ENCODE peak calls at places on chromosomes 11 and 22, in seven cellular contexts. C, U, D, X, W, M and S are unnamed samples.

GRCh38 chr11:28739489-28740280 is 631.5 kb downstream of the METTL15 start:
- DNase-seq in C (no peak), U (no peak), D (no peak), X (no peak), W (no peak), M (no peak), S (no peak)

GRCh38 chr11:16169541-16169940 is 186.8 kb downstream of the SOX6 start:
- DNase-seq in C (no peak), U (no peak), D (no peak), X (no peak), W (no peak), M (no peak), S (no peak)

GRCh38 chr22:24521791-24522245 is 26.7 kb downstream of the UPB1 start:
- DNase-seq in C (peak), U (no peak), D (peak), X (peak), W (no peak), M (peak), S (no peak)

GRCh38 chr11:73275381-73275750 is 3.2 kb downstream of the P2RY6 start:
- DNase-seq in C (no peak), U (peak), D (no peak), X (no peak), W (peak), M (no peak), S (peak)

GRCh38 chr11:115974703-115975102 is 470.5 kb upstream of the CADM1 start:
- DNase-seq in C (no peak), U (no peak), D (no peak), X (no peak), W (no peak), M (peak), S (no peak)

GRCh38 chr11:75490221-75491181 is 35.2 kb downstream of the GDPD5 start:
- DNase-seq in C (no peak), U (no peak), D (no peak), X (no peak), W (no peak), M (no peak), S (no peak)

GRCh38 chr11:830295-831131 is 2.2 kb upstream of the CD151 start:
- DNase-seq in C (no peak), U (peak), D (peak), X (peak), W (peak), M (peak), S (no peak)

GRCh38 chr22:37533995-37534394 is 14.8 kb upstream of the CARD10 start:
- DNase-seq in C (no peak), U (no peak), D (no peak), X (no peak), W (no peak), M (no peak), S (no peak)

GRCh38 chr11:109285465-109285864 is 136.5 kb upstream of the C11orf87 start:
- DNase-seq in C (no peak), U (no peak), D (no peak), X (no peak), W (no peak), M (no peak), S (no peak)

GRCh38 chr11:95308512-95309035 is 77.6 kb upstream of the SESN3 start:
- DNase-seq in C (no peak), U (no peak), D (no peak), X (no peak), W (no peak), M (no peak), S (no peak)

GRCh38 chr11:46903846-46904245 is 14.5 kb downstream of the LRP4 start:
- DNase-seq in C (no peak), U (peak), D (peak), X (no peak), W (no peak), M (no peak), S (no peak)

GRCh38 chr22:37661160-37661924 is 2.8 kb downstream of the PDXP start:
- DNase-seq in C (no peak), U (peak), D (no peak), X (no peak), W (no peak), M (peak), S (no peak)

GRCh38 chr11:71129624-71130023 is 122.8 kb downstream of the SHANK2 start:
- DNase-seq in C (no peak), U (no peak), D (no peak), X (no peak), W (peak), M (peak), S (no peak)

GRCh38 chr22:19943665-19944026 is 2.0 kb upstream of the TXNRD2 start:
- DNase-seq in C (peak), U (no peak), D (no peak), X (no peak), W (no peak), M (no peak), S (no peak)

GRCh38 chr11:67033661-67034166 is 10.8 kb downstream of the SYT12 start:
- DNase-seq in C (no peak), U (no peak), D (no peak), X (no peak), W (no peak), M (no peak), S (no peak)

GRCh38 chr11:6319879-6320410 is 356 bp downstream of the CAVIN3 start:
- DNase-seq in C (peak), U (peak), D (peak), X (peak), W (peak), M (peak), S (peak)

GRCh38 chr11:92298238-92298565 is 73.6 kb downstream of the FAT3 start:
- DNase-seq in C (no peak), U (no peak), D (no peak), X (no peak), W (no peak), M (no peak), S (no peak)

GRCh38 chr11:129042503-129042902 is 99.8 kb upstream of the TP53AIP1 start:
- DNase-seq in C (no peak), U (no peak), D (no peak), X (no peak), W (no peak), M (no peak), S (no peak)

GRCh38 chr11:59574932-59575904 is 40.4 kb downstream of the OSBP start:
- DNase-seq in C (no peak), U (no peak), D (no peak), X (no peak), W (no peak), M (no peak), S (no peak)

GRCh38 chr22:24578355-24579241 is 14.3 kb downstream of the LRRC75B start:
- DNase-seq in C (peak), U (no peak), D (no peak), X (peak), W (no peak), M (no peak), S (no peak)

GRCh38 chr11:63592975-63593395 is 21.2 kb downstream of the PLAAT3 start:
- DNase-seq in C (peak), U (no peak), D (no peak), X (no peak), W (no peak), M (no peak), S (no peak)

GRCh38 chr11:71286701-71287643 is 34.6 kb upstream of the SHANK2 start:
- DNase-seq in C (peak), U (no peak), D (no peak), X (peak), W (peak), M (peak), S (no peak)

GRCh38 chr22:38696606-38697005 is 4.1 kb downstream of the JOSD1 start:
- DNase-seq in C (peak), U (no peak), D (no peak), X (no peak), W (peak), M (no peak), S (no peak)

GRCh38 chr11:64305075-64305690 is at the start of gene ESRRA:
- DNase-seq in C (peak), U (peak), D (peak), X (peak), W (peak), M (peak), S (peak)

GRCh38 chr11:123185326-123185725 is 9.7 kb downstream of the CLMP start:
- DNase-seq in C (no peak), U (no peak), D (no peak), X (no peak), W (no peak), M (no peak), S (no peak)

GRCh38 chr11:133824593-133824992 is 20.7 kb downstream of the SPATA19 start:
- DNase-seq in C (no peak), U (no peak), D (no peak), X (no peak), W (no peak), M (no peak), S (no peak)

GRCh38 chr22:28773461-28773867 is 969 bp downstream of the CCDC117 start:
- DNase-seq in C (no peak), U (no peak), D (no peak), X (no peak), W (no peak), M (no peak), S (no peak)

GRCh38 chr11:2447253-2447950 is 2.6 kb downstream of the KCNQ1 start:
- DNase-seq in C (no peak), U (peak), D (peak), X (no peak), W (no peak), M (no peak), S (no peak)

GRCh38 chr11:122441702-122442092 is 213.8 kb upstream of the UBASH3B start:
- DNase-seq in C (no peak), U (no peak), D (no peak), X (no peak), W (no peak), M (no peak), S (no peak)

GRCh38 chr11:1336836-1337646 is 27.6 kb upstream of the TOLLIP start:
- DNase-seq in C (peak), U (peak), D (peak), X (peak), W (no peak), M (peak), S (no peak)

GRCh38 chr11:3134218-3134621 is 30.9 kb downstream of the OSBPL5 start:
- DNase-seq in C (no peak), U (peak), D (no peak), X (no peak), W (no peak), M (no peak), S (no peak)

GRCh38 chr22:23068832-23069385 is 1.4 kb upstream of the GNAZ start:
- DNase-seq in C (no peak), U (no peak), D (peak), X (no peak), W (peak), M (peak), S (no peak)

GRCh38 chr11:6354651-6355485 is 34.6 kb upstream of the CAVIN3 start:
- DNase-seq in C (no peak), U (no peak), D (no peak), X (no peak), W (no peak), M (no peak), S (no peak)

GRCh38 chr11:12692238-12693074 is 18.2 kb downstream of the TEAD1 start:
- DNase-seq in C (peak), U (peak), D (peak), X (peak), W (peak), M (peak), S (peak)

GRCh38 chr22:17754233-17754925 is 19.9 kb downstream of the BID start:
- DNase-seq in C (peak), U (no peak), D (no peak), X (no peak), W (no peak), M (no peak), S (no peak)

GRCh38 chr11:77966338-77966737 is 28.1 kb downstream of the INTS4 start:
- DNase-seq in C (no peak), U (no peak), D (no peak), X (no peak), W (no peak), M (no peak), S (no peak)

GRCh38 chr11:67583319-67584204 is at the start of gene GSTP1:
- DNase-seq in C (peak), U (peak), D (peak), X (peak), W (peak), M (peak), S (peak)

GRCh38 chr22:45844949-45845613 is 131.9 kb downstream of the WNT7B start:
- DNase-seq in C (no peak), U (no peak), D (no peak), X (no peak), W (no peak), M (no peak), S (no peak)

GRCh38 chr22:45842141-45842831 is 134.7 kb downstream of the WNT7B start:
- DNase-seq in C (no peak), U (no peak), D (no peak), X (no peak), W (no peak), M (peak), S (no peak)

GRCh38 chr22:45846952-45847351 is 130.0 kb downstream of the WNT7B start:
- DNase-seq in C (no peak), U (no peak), D (no peak), X (no peak), W (no peak), M (no peak), S (no peak)

GRCh38 chr22:45844009-45844408 is 133.0 kb downstream of the WNT7B start:
- DNase-seq in C (no peak), U (no peak), D (no peak), X (no peak), W (no peak), M (no peak), S (no peak)

DNA sequence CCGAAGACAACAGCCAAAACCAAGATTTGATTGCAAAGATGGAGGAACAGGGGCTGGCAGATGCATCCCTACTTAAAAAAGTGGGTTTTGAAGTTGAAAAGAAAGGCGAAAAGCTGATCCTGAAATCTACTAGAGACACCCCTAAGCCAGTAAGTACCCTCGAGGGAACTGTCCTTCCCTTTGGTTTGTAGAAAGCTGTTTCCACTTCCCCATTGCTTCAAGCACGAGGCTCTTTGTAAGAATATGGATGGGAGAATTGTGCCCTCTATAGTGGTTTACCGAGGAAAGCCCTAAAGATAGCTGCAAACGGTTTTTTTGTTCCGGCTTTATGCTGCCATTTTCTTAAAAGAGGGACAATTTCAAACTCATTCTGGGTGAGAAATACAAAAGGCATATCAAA is 133.9 kb downstream of the WNT7B start:
- DNase-seq in C (no peak), U (no peak), D (no peak), X (no peak), W (no peak), M (no peak), S (no peak)
- H3K27ac ChIP-seq in C (no peak), U (no peak), D (no peak), X (no peak), W (no peak), M (no peak), S (no peak)

GRCh38 chr11:65781152-65781961 is 581 bp upstream of the AP5B1 start:
- DNase-seq in C (no peak), U (no peak), D (peak), X (peak), W (no peak), M (peak), S (no peak)
- TF ChIP-seq CTCF in C (peak), U (no peak), D (peak), X (no peak), W (no peak), M (no peak), S (peak)

DNA sequence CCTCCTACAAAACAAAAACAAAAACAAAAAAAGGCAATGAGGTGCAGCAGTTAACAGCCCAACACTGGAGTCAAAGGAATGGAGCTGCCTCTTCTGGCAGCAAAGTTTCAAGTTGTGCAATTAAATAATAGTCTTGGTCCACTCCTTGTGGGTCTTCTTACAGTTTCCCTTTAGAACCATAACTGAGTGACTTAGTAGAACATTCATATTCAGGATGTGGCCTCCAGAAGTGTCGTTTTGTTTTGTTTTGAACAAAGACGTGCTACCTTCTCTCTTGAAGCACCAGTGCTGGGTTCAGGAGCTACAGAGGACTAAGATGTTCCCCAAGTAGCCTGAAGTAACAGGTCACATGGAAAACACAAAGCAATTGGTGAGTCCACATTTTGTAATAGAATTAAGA is 2.0 kb upstream of the JAML start:
- DNase-seq in C (no peak), U (no peak), D (no peak), X (no peak), W (no peak), M (no peak), S (no peak)
- H3K27ac ChIP-seq in C (no peak), U (no peak), D (no peak), X (peak), W (no peak), M (no peak), S (no peak)

GRCh38 chr11:19934828-19935259 is 222.2 kb downstream of the NAV2 start:
- DNase-seq in C (no peak), U (no peak), D (no peak), X (no peak), W (no peak), M (no peak), S (no peak)
- TF ChIP-seq CTCF in C (no peak), U (no peak), D (no peak), X (no peak), W (no peak), M (no peak), S (no peak)

GRCh38 chr11:126968915-126969314 is 31.7 kb downstream of the KIRREL3 start:
- DNase-seq in C (no peak), U (no peak), D (no peak), X (no peak), W (no peak), M (no peak), S (no peak)

GRCh38 chr11:126965331-126965730 is 35.2 kb downstream of the KIRREL3 start:
- DNase-seq in C (no peak), U (no peak), D (no peak), X (no peak), W (no peak), M (no peak), S (no peak)

GRCh38 chr11:126963115-126963514 is 37.5 kb downstream of the KIRREL3 start:
- DNase-seq in C (peak), U (no peak), D (no peak), X (no peak), W (no peak), M (no peak), S (no peak)

GRCh38 chr11:126959700-126960099 is 40.9 kb downstream of the KIRREL3 start:
- DNase-seq in C (no peak), U (no peak), D (no peak), X (no peak), W (no peak), M (no peak), S (no peak)

GRCh38 chr11:126963603-126964353 is 36.8 kb downstream of the KIRREL3 start:
- DNase-seq in C (peak), U (no peak), D (no peak), X (peak), W (no peak), M (no peak), S (no peak)
- H3K27ac ChIP-seq in C (peak), U (no peak), D (no peak), X (peak), W (no peak), M (no peak), S (no peak)

DNA sequence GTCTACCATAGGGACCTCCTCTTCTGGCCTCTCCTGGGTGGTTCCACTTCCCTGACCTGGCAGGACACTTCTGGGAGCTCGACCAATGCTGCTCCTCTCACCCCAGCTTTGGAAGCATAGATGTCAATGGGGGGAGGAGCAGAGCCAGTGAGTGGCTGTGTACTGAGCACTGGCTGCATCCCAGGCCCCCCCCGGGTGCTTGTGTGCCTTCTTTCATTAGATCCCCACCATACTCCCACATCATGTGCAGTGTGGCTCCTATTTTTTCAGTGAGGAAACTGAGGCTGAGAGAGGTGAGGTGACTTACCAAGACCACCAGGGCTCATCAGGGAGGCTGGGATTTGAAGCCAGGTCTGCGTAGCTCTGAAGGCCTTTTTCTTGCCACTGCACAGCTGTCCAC is 44.3 kb downstream of the LRRC32 start:
- DNase-seq in C (no peak), U (no peak), D (no peak), X (no peak), W (no peak), M (no peak), S (no peak)
- TF ChIP-seq CTCF in C (no peak), U (no peak), D (no peak), X (no peak), W (no peak), M (no peak), S (no peak)

DNA sequence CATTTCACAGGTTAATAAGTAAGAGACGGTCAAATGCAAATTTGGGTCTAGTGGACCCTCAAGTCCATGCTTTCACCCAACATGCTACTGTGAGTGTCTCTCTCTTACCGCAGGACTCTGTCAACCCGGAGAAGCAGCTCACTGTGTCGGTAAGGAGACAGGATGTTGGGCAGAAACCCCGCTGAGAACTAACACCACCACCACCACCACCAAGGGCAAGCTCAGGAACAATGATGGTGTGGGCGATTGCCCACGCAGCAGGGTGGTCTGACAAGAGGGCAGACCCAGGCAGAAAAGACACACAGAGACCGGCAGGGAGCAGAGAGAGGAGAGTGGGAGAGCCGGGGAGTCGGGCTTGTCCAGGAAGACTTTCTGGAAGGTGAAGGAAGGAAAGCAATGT is 56.9 kb upstream of the TIMP3 start:
- DNase-seq in C (no peak), U (no peak), D (no peak), X (no peak), W (no peak), M (no peak), S (no peak)
- H3K27ac ChIP-seq in C (no peak), U (peak), D (no peak), X (no peak), W (peak), M (no peak), S (no peak)